ENCODE peak calls at places on chromosomes 11 and 22, in six cellular contexts. W, G, X, J, C and N are unnamed samples.

GRCh38 chr22:21970037-21970799 is 12.4 kb downstream of the TOP3B start:
- DNase-seq in W (no peak), C (no peak), G (no peak), X (no peak), J (no peak), N (no peak)

GRCh38 chr22:37552560-37553163 is 7.6 kb upstream of the CDC42EP1 start:
- DNase-seq in C (no peak), X (peak), J (peak), W (no peak), G (peak), N (peak)

GRCh38 chr11:17208257-17208999 is 642 bp upstream of the PIK3C2A start:
- DNase-seq in J (peak), X (peak), W (no peak), C (peak), G (no peak), N (peak)

GRCh38 chr11:118607401-118608267 is at the start of gene PHLDB1:
- DNase-seq in C (peak), W (no peak), J (peak), G (peak), X (peak), N (peak)

GRCh38 chr11:119533462-119533861 is 110.5 kb upstream of the THY1 start:
- DNase-seq in W (no peak), J (no peak), G (no peak), X (no peak), C (no peak), N (no peak)

GRCh38 chr11:73234403-73235181 is 16.5 kb downstream of the P2RY2 start:
- DNase-seq in G (peak), J (no peak), W (no peak), X (no peak), C (no peak), N (no peak)

GRCh38 chr11:134275534-134276395 is at the start of gene GLB1L3:
- DNase-seq in W (no peak), J (peak), X (no peak), G (no peak), C (peak), N (no peak)

GRCh38 chr11:9529333-9529648 is 44.2 kb upstream of the WEE1 start:
- DNase-seq in W (no peak), G (no peak), C (peak), J (peak), X (peak), N (no peak)

GRCh38 chr11:119700536-119701346 is 28.3 kb downstream of the NECTIN1 start:
- DNase-seq in C (no peak), J (no peak), X (peak), W (no peak), G (no peak), N (peak)

GRCh38 chr22:23784215-23784732 is 2.5 kb upstream of the SMARCB1 start:
- DNase-seq in G (no peak), J (peak), W (no peak), C (no peak), X (no peak), N (no peak)

GRCh38 chr11:118010738-118011461 is 24.7 kb downstream of the IL10RA start:
- DNase-seq in X (no peak), W (no peak), J (no peak), C (no peak), G (no peak), N (no peak)

GRCh38 chr11:117183724-117184349 is 5.3 kb downstream of the SIDT2 start:
- DNase-seq in W (no peak), J (no peak), G (peak), C (no peak), X (no peak), N (no peak)

GRCh38 chr11:71425851-71426250 is 22.3 kb downstream of the DHCR7 start:
- DNase-seq in X (peak), J (peak), W (no peak), G (no peak), C (peak), N (no peak)

GRCh38 chr11:3914807-3915206 is 59.3 kb downstream of the STIM1 start:
- DNase-seq in C (no peak), J (no peak), G (no peak), X (peak), W (no peak), N (peak)

GRCh38 chr11:88604255-88604654 is 266.7 kb upstream of the CTSC start:
- DNase-seq in W (peak), J (peak), G (no peak), X (peak), C (no peak), N (peak)

GRCh38 chr11:103649401-103649895 is 387.0 kb upstream of the DDI1 start:
- DNase-seq in W (no peak), J (no peak), C (no peak), X (no peak), G (no peak), N (no peak)

GRCh38 chr22:36846271-36846670 is 14.5 kb upstream of the NCF4 start:
- DNase-seq in W (no peak), J (no peak), X (no peak), C (no peak), G (no peak), N (no peak)

GRCh38 chr22:24404561-24405275 is 22.7 kb upstream of the ADORA2A start:
- DNase-seq in C (no peak), J (no peak), X (no peak), G (no peak), W (no peak), N (no peak)

GRCh38 chr11:17828311-17828751 is 93.8 kb downstream of the KCNC1 start:
- DNase-seq in X (peak), G (peak), W (no peak), J (peak), C (no peak), N (peak)

GRCh38 chr22:16989915-16990314 is 18.1 kb downstream of the GAB4 start:
- DNase-seq in W (no peak), C (no peak), X (peak), G (no peak), J (no peak), N (no peak)

GRCh38 chr22:49238181-49239141 is 589.2 kb downstream of the BRD1 start:
- DNase-seq in W (no peak), G (peak), C (no peak), X (no peak), J (no peak), N (no peak)

GRCh38 chr22:24693359-24693758 is 81.2 kb downstream of the PIWIL3 start:
- DNase-seq in W (no peak), J (no peak), X (peak), G (no peak), C (no peak), N (peak)

GRCh38 chr11:18392434-18393321 is 1.7 kb upstream of the LDHA start:
- DNase-seq in J (no peak), X (no peak), W (no peak), G (no peak), C (no peak), N (peak)

GRCh38 chr11:72224587-72225410 is at the start of gene INPPL1:
- DNase-seq in W (no peak), J (peak), X (peak), C (no peak), G (peak), N (peak)

GRCh38 chr11:58921778-58922390 is 17.4 kb upstream of the GLYATL1 start:
- DNase-seq in C (peak), J (no peak), X (no peak), G (no peak), W (no peak), N (no peak)

GRCh38 chr11:103624708-103625623 is 411.5 kb upstream of the DDI1 start:
- DNase-seq in X (peak), W (peak), G (no peak), C (no peak), J (peak), N (peak)

GRCh38 chr11:1832989-1833365 is 1.8 kb upstream of the SYT8 start:
- DNase-seq in G (peak), X (no peak), W (no peak), C (no peak), J (no peak), N (no peak)